ENCODE peak calls at places on chromosome 16, in four cellular contexts. One of them, this sample, is unnamed.

GRCh38 chr16:89418352-89418751 is 72.0 kb downstream of the ANKRD11 start:
- DNase-seq in GF-D8: no peak
- DNase-seq in mucosa of gallbladder: no peak
- DNase-seq in SHP77: no peak
- DNase-seq in this sample: no peak

GRCh38 chr16:19131809-19132777 is 18.3 kb downstream of the ITPRIPL2 start:
- DNase-seq in GF-D8: no peak
- DNase-seq in mucosa of gallbladder: no peak
- DNase-seq in SHP77: no peak
- DNase-seq in this sample: no peak

GRCh38 chr16:71625113-71625850 is 702 bp upstream of the MARVELD3 start:
- DNase-seq in GF-D8: no peak
- DNase-seq in mucosa of gallbladder: no peak
- DNase-seq in SHP77: no peak
- DNase-seq in this sample: no peak

GRCh38 chr16:74320707-74321106 is 24.1 kb downstream of the PSMD7 start:
- DNase-seq in GF-D8: no peak
- DNase-seq in mucosa of gallbladder: no peak
- DNase-seq in SHP77: no peak
- DNase-seq in this sample: no peak

GRCh38 chr16:72367841-72368240 is 195.9 kb upstream of the PMFBP1 start:
- DNase-seq in GF-D8: no peak
- DNase-seq in mucosa of gallbladder: no peak
- DNase-seq in SHP77: no peak
- DNase-seq in this sample: no peak

GRCh38 chr16:47947741-47948140 is 208.1 kb downstream of the ABCC12 start:
- DNase-seq in GF-D8: no peak
- DNase-seq in mucosa of gallbladder: no peak
- DNase-seq in SHP77: peak; percentile 7
- DNase-seq in this sample: no peak

GRCh38 chr16:21704733-21705132 is 41.0 kb downstream of the OTOA start:
- DNase-seq in GF-D8: no peak
- DNase-seq in mucosa of gallbladder: no peak
- DNase-seq in SHP77: no peak
- DNase-seq in this sample: no peak

GRCh38 chr16:66619036-66619435 is 14.5 kb downstream of the CMTM3 start:
- DNase-seq in GF-D8: no peak
- DNase-seq in mucosa of gallbladder: no peak
- DNase-seq in SHP77: no peak
- DNase-seq in this sample: no peak

GRCh38 chr16:2224183-2224486 is 744 bp downstream of the E4F1 start:
- DNase-seq in GF-D8: no peak
- DNase-seq in mucosa of gallbladder: no peak
- DNase-seq in SHP77: no peak
- DNase-seq in this sample: no peak

GRCh38 chr16:49700222-49700927 is 155.5 kb downstream of the ZNF423 start:
- DNase-seq in GF-D8: no peak
- DNase-seq in mucosa of gallbladder: no peak
- DNase-seq in SHP77: no peak
- DNase-seq in this sample: no peak

GRCh38 chr16:23365602-23366240 is 63.6 kb downstream of the SCNN1B start:
- DNase-seq in GF-D8: peak; percentile 61
- DNase-seq in mucosa of gallbladder: no peak
- DNase-seq in SHP77: no peak
- DNase-seq in this sample: peak; percentile 69

GRCh38 chr16:75266738-75267630 is 15.6 kb upstream of the BCAR1 start:
- DNase-seq in GF-D8: no peak
- DNase-seq in mucosa of gallbladder: no peak
- DNase-seq in SHP77: no peak
- DNase-seq in this sample: no peak

GRCh38 chr16:22886908-22887307 is 72.9 kb downstream of the HS3ST2 start:
- DNase-seq in GF-D8: no peak
- DNase-seq in mucosa of gallbladder: no peak
- DNase-seq in SHP77: no peak
- DNase-seq in this sample: no peak

GRCh38 chr16:75745242-75745641 is 19.0 kb upstream of the CPHXL start:
- DNase-seq in GF-D8: no peak
- DNase-seq in mucosa of gallbladder: no peak
- DNase-seq in SHP77: no peak
- DNase-seq in this sample: no peak

GRCh38 chr16:77782694-77783093 is 5.7 kb upstream of the VAT1L start:
- DNase-seq in GF-D8: no peak
- DNase-seq in mucosa of gallbladder: no peak
- DNase-seq in SHP77: no peak
- DNase-seq in this sample: no peak

GRCh38 chr16:27826893-27827289 is 236.6 kb downstream of the GSG1L start:
- DNase-seq in GF-D8: no peak
- DNase-seq in mucosa of gallbladder: no peak
- DNase-seq in SHP77: no peak
- DNase-seq in this sample: no peak

GRCh38 chr16:78695371-78695770 is 595.9 kb downstream of the WWOX start:
- DNase-seq in GF-D8: no peak
- DNase-seq in mucosa of gallbladder: no peak
- DNase-seq in SHP77: no peak
- DNase-seq in this sample: no peak

GRCh38 chr16:25014500-25015147 is 545 bp downstream of the ARHGAP17 start:
- DNase-seq in GF-D8: no peak
- DNase-seq in mucosa of gallbladder: peak; percentile 34
- DNase-seq in SHP77: peak; percentile 18
- DNase-seq in this sample: peak; percentile 33

GRCh38 chr16:67969286-67970039 is 1.0 kb upstream of the SLC12A4 start:
- DNase-seq in GF-D8: no peak
- DNase-seq in mucosa of gallbladder: no peak
- DNase-seq in SHP77: no peak
- DNase-seq in this sample: no peak

This sample was measured in prostate gland.